ENCODE peak calls at places on chromosomes 2 and 18, in seven cellular contexts. One of them, this sample, is unnamed.

GRCh38 chr18:24534271-24534670 is 73.8 kb downstream of the HRH4 start:
- DNase-seq in GM12892: no peak
- DNase-seq in H1: no peak
- DNase-seq in HepG2: no peak
- DNase-seq in K562: no peak
- DNase-seq in SK-N-SH: no peak
- DNase-seq in GM12878: no peak
- DNase-seq in this sample: no peak

GRCh38 chr18:7696846-7697245 is 129.7 kb downstream of the PTPRM start:
- DNase-seq in GM12892: no peak
- DNase-seq in H1: no peak
- DNase-seq in HepG2: no peak
- DNase-seq in K562: no peak
- DNase-seq in SK-N-SH: peak; percentile 10
- DNase-seq in GM12878: no peak
- DNase-seq in this sample: no peak

GRCh38 chr2:111919362-111919761 is 21.0 kb downstream of the MERTK start:
- DNase-seq in GM12892: no peak
- DNase-seq in H1: no peak
- DNase-seq in HepG2: peak; percentile 56
- DNase-seq in K562: peak; percentile 50
- DNase-seq in SK-N-SH: no peak
- DNase-seq in GM12878: no peak
- DNase-seq in this sample: no peak

GRCh38 chr2:133992454-133992853 is 261.4 kb upstream of the MGAT5 start:
- DNase-seq in GM12892: no peak
- DNase-seq in H1: no peak
- DNase-seq in HepG2: no peak
- DNase-seq in K562: no peak
- DNase-seq in SK-N-SH: no peak
- DNase-seq in GM12878: no peak
- DNase-seq in this sample: no peak

GRCh38 chr2:179344970-179345369 is 80.3 kb upstream of the SESTD1 start:
- DNase-seq in GM12892: no peak
- DNase-seq in H1: no peak
- DNase-seq in HepG2: no peak
- DNase-seq in K562: no peak
- DNase-seq in SK-N-SH: no peak
- DNase-seq in GM12878: no peak
- DNase-seq in this sample: no peak

GRCh38 chr18:3689091-3689490 is 239.1 kb downstream of the TGIF1 start:
- DNase-seq in GM12892: no peak
- DNase-seq in H1: no peak
- DNase-seq in HepG2: no peak
- DNase-seq in K562: no peak
- DNase-seq in SK-N-SH: no peak
- DNase-seq in GM12878: no peak
- DNase-seq in this sample: no peak

GRCh38 chr2:210713122-210713521 is 156.7 kb downstream of the CPS1 start:
- DNase-seq in GM12892: no peak
- DNase-seq in H1: no peak
- DNase-seq in HepG2: no peak
- DNase-seq in K562: no peak
- DNase-seq in SK-N-SH: no peak
- DNase-seq in GM12878: no peak
- DNase-seq in this sample: no peak

GRCh38 chr2:196601430-196602306 is 37.8 kb upstream of the CCDC150 start:
- DNase-seq in GM12892: no peak
- DNase-seq in H1: no peak
- DNase-seq in HepG2: no peak
- DNase-seq in K562: peak; percentile 67
- DNase-seq in SK-N-SH: peak; percentile 87
- DNase-seq in GM12878: no peak
- DNase-seq in this sample: no peak

GRCh38 chr18:3015203-3015590 is 2.3 kb upstream of the LPIN2 start:
- DNase-seq in GM12892: no peak
- DNase-seq in H1: no peak
- DNase-seq in HepG2: peak; percentile 69
- DNase-seq in K562: peak; percentile 59
- DNase-seq in SK-N-SH: no peak
- DNase-seq in GM12878: no peak
- DNase-seq in this sample: no peak

GRCh38 chr18:1296237-1296636 is 391.6 kb downstream of the ADCYAP1 start:
- DNase-seq in GM12892: no peak
- DNase-seq in H1: no peak
- DNase-seq in HepG2: no peak
- DNase-seq in K562: no peak
- DNase-seq in SK-N-SH: no peak
- DNase-seq in GM12878: no peak
- DNase-seq in this sample: no peak

GRCh38 chr2:201126308-201127127 is 10.6 kb downstream of the CFLAR start:
- DNase-seq in GM12892: no peak
- DNase-seq in H1: no peak
- DNase-seq in HepG2: no peak
- DNase-seq in K562: peak; percentile 62
- DNase-seq in SK-N-SH: no peak
- DNase-seq in GM12878: no peak
- DNase-seq in this sample: no peak

GRCh38 chr2:229339613-229340012 is 68.5 kb upstream of the PID1 start:
- DNase-seq in GM12892: no peak
- DNase-seq in H1: no peak
- DNase-seq in HepG2: no peak
- DNase-seq in K562: no peak
- DNase-seq in SK-N-SH: no peak
- DNase-seq in GM12878: no peak
- DNase-seq in this sample: no peak

GRCh38 chr18:25621144-25621543 is 269.2 kb upstream of the ZNF521 start:
- DNase-seq in GM12892: no peak
- DNase-seq in H1: no peak
- DNase-seq in HepG2: no peak
- DNase-seq in K562: no peak
- DNase-seq in SK-N-SH: no peak
- DNase-seq in GM12878: no peak
- DNase-seq in this sample: no peak

GRCh38 chr2:216516730-216517350 is 18.2 kb downstream of the RPL37A start:
- DNase-seq in GM12892: no peak
- DNase-seq in H1: no peak
- DNase-seq in HepG2: no peak
- DNase-seq in K562: no peak
- DNase-seq in SK-N-SH: peak; percentile 63
- DNase-seq in GM12878: no peak
- DNase-seq in this sample: no peak

DNA sequence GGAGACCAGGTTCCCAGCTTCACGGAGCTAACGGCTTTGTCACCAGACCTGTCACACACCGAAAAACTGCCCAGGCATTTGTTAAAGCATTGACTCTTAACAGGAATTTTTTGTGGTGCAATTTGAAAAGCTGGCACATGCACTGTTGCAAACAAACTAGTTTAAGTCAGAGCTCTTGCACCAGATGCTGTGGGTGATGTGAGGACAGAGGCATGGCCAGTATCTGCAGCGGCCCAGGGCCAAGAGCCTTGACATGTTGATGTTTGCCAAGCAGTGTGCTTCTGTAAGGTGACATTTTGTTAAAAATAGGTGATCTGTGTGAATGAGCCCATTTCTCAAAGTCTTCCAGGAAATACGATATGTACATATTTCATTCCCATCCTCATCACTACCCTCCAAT is 142.5 kb downstream of the MTCL1 start:
- DNase-seq in GM12892: no peak
- DNase-seq in H1: no peak
- DNase-seq in HepG2: no peak
- DNase-seq in K562: no peak
- DNase-seq in SK-N-SH: no peak
- DNase-seq in GM12878: no peak
- DNase-seq in this sample: no peak
- TF ChIP-seq POLR2AphosphoS5 in GM12892: no peak
- TF ChIP-seq POLR2AphosphoS5 in H1: no peak
- TF ChIP-seq POLR2AphosphoS5 in HepG2: no peak
- TF ChIP-seq POLR2AphosphoS5 in K562: no peak
- TF ChIP-seq POLR2AphosphoS5 in SK-N-SH: no peak
- TF ChIP-seq POLR2AphosphoS5 in GM12878: no peak
- TF ChIP-seq POLR2AphosphoS5 in this sample: no peak

GRCh38 chr2:26560892-26561291 is 80.3 kb downstream of the CIB4 start:
- DNase-seq in GM12892: no peak
- DNase-seq in H1: no peak
- DNase-seq in HepG2: no peak
- DNase-seq in K562: no peak
- DNase-seq in SK-N-SH: no peak
- DNase-seq in GM12878: no peak
- DNase-seq in this sample: no peak
- TF ChIP-seq TAF1 in GM12892: no peak
- TF ChIP-seq TAF1 in H1: no peak
- TF ChIP-seq TAF1 in HepG2: no peak
- TF ChIP-seq TAF1 in K562: no peak
- TF ChIP-seq TAF1 in SK-N-SH: no peak
- TF ChIP-seq TAF1 in GM12878: no peak
- TF ChIP-seq TAF1 in this sample: no peak

DNA sequence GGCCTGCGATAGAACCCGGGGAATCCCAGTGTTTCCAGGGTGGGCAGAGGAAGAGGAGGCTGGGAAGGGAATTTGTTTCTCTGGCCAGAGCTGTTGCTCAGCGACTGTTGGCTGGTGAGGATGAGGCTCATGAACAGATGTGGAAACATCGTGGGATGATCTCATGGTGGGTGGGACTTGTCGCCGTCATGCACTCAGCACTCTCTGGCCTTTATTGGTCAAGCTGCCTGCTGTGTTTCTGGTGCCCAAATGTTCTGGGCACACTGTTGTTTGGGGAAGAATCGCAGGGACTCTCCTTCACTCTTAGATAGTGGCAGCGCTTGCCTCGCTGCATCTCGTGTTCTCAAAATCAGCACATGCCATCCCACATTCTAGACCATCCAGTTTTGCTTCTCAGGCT is 145.5 kb downstream of the AGAP1 start:
- DNase-seq in GM12892: no peak
- DNase-seq in H1: no peak
- DNase-seq in HepG2: no peak
- DNase-seq in K562: no peak
- DNase-seq in SK-N-SH: peak; percentile 73
- DNase-seq in GM12878: no peak
- DNase-seq in this sample: no peak
- TF ChIP-seq POLR2AphosphoS5 in GM12892: no peak
- TF ChIP-seq POLR2AphosphoS5 in H1: no peak
- TF ChIP-seq POLR2AphosphoS5 in HepG2: no peak
- TF ChIP-seq POLR2AphosphoS5 in K562: no peak
- TF ChIP-seq POLR2AphosphoS5 in SK-N-SH: no peak
- TF ChIP-seq POLR2AphosphoS5 in GM12878: no peak
- TF ChIP-seq POLR2AphosphoS5 in this sample: no peak

GRCh38 chr2:68767031-68767961 is 32.7 kb downstream of the ARHGAP25 start:
- DNase-seq in GM12892: no peak
- DNase-seq in H1: no peak
- DNase-seq in HepG2: no peak
- DNase-seq in K562: peak; percentile 41
- DNase-seq in SK-N-SH: no peak
- DNase-seq in GM12878: no peak
- DNase-seq in this sample: no peak

GRCh38 chr2:68764041-68764780 is 29.6 kb downstream of the ARHGAP25 start:
- DNase-seq in GM12892: no peak
- DNase-seq in H1: no peak
- DNase-seq in HepG2: no peak
- DNase-seq in K562: no peak
- DNase-seq in SK-N-SH: no peak
- DNase-seq in GM12878: no peak
- DNase-seq in this sample: no peak

GRCh38 chr2:68764781-68765385 is 30.3 kb downstream of the ARHGAP25 start:
- DNase-seq in GM12892: no peak
- DNase-seq in H1: no peak
- DNase-seq in HepG2: no peak
- DNase-seq in K562: no peak
- DNase-seq in SK-N-SH: no peak
- DNase-seq in GM12878: no peak
- DNase-seq in this sample: no peak

GRCh38 chr2:68766378-68766845 is 31.8 kb downstream of the ARHGAP25 start:
- DNase-seq in GM12892: no peak
- DNase-seq in H1: no peak
- DNase-seq in HepG2: no peak
- DNase-seq in K562: peak; percentile 46
- DNase-seq in SK-N-SH: no peak
- DNase-seq in GM12878: no peak
- DNase-seq in this sample: no peak

DNA sequence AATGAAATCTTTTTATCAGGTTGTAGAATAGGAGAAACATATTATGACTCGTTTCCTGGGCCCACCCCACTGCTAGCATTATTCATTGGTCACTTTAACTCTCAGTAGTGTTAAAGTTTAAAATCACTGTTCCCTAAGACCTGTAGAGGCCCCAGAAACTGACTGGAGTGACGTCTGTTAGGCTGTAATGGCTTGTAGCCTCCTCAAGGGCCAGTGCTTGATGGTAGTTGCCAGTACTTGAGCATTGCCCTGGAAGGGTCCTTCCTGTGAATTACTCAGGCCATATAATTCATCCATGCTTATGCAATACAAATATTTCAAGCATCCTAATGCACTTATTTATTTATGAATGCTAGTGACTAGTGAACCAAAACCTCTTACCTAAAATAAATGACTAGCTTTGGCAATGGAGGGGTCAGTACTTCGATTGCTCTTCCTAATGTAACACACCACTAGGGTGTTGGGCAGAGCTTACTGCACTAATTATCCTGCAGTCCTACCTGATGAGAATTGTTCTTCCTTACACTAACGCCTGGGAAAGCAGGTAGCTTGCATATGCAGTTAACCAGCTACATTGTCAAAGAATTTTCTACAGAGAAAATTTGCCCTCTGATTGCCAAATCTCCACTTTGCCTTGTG is 31.2 kb downstream of the ARHGAP25 start:
- DNase-seq in GM12892: no peak
- DNase-seq in H1: no peak
- DNase-seq in HepG2: no peak
- DNase-seq in K562: peak; percentile 22
- DNase-seq in SK-N-SH: no peak
- DNase-seq in GM12878: no peak
- DNase-seq in this sample: no peak
- TF ChIP-seq TAF1 in GM12892: no peak
- TF ChIP-seq TAF1 in H1: no peak
- TF ChIP-seq TAF1 in HepG2: no peak
- TF ChIP-seq TAF1 in K562: no peak
- TF ChIP-seq TAF1 in SK-N-SH: no peak
- TF ChIP-seq TAF1 in GM12878: no peak
- TF ChIP-seq TAF1 in this sample: no peak

GRCh38 chr2:126986788-126987187 is 88.1 kb downstream of the TEX51 start:
- DNase-seq in GM12892: no peak
- DNase-seq in H1: no peak
- DNase-seq in HepG2: no peak
- DNase-seq in K562: no peak
- DNase-seq in SK-N-SH: no peak
- DNase-seq in GM12878: no peak
- DNase-seq in this sample: no peak
- TF ChIP-seq POLR2AphosphoS5 in GM12892: no peak
- TF ChIP-seq POLR2AphosphoS5 in H1: no peak
- TF ChIP-seq POLR2AphosphoS5 in HepG2: no peak
- TF ChIP-seq POLR2AphosphoS5 in K562: no peak
- TF ChIP-seq POLR2AphosphoS5 in SK-N-SH: no peak
- TF ChIP-seq POLR2AphosphoS5 in GM12878: no peak
- TF ChIP-seq POLR2AphosphoS5 in this sample: no peak

DNA sequence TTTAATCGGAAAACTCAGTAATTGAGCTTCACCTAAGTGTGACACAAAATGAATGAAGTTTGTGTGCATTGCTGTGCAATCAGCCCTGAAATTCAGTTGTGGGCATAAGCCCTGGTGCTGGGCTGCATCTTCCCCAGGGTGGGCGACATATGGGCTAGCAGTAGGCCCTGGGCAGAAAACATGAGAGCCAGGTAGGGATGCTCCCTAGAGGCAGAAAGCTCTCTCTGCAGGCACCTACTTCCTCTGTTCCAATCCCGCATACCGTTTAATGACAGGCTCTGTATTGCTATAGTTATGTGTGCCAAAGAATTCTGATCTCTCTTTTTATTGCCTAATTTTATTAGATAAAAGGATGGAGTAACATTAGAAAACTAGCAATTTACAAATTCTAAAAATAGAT is 456.7 kb downstream of the NRXN1 start:
- DNase-seq in GM12892: no peak
- DNase-seq in H1: no peak
- DNase-seq in HepG2: no peak
- DNase-seq in K562: no peak
- DNase-seq in SK-N-SH: no peak
- DNase-seq in GM12878: no peak
- DNase-seq in this sample: no peak
- TF ChIP-seq TAF1 in GM12892: no peak
- TF ChIP-seq TAF1 in H1: no peak
- TF ChIP-seq TAF1 in HepG2: no peak
- TF ChIP-seq TAF1 in K562: no peak
- TF ChIP-seq TAF1 in SK-N-SH: no peak
- TF ChIP-seq TAF1 in GM12878: no peak
- TF ChIP-seq TAF1 in this sample: no peak

This sample was measured in GM12891.